ENCODE peak calls at places on chromosome 21, in eight cellular contexts. V is cardiac muscle cell, G is fibroblast of villous mesenchyme, Z is colonic mucosa, N is astrocyte of the spinal cord, L is fibroblast of mammary gland, F is left lung, E is IMR-90. U is an unnamed sample.

GRCh38 chr21:24023402-24023801 is 1583.9 kb downstream of the MRPL39 start:
- DNase-seq in E (peak; percentile 22), V (no peak), L (no peak), G (no peak), Z (no peak), F (no peak), N (peak; percentile 42), U (no peak)

GRCh38 chr21:33897098-33897497 is 18.5 kb downstream of the ATP5PO start:
- DNase-seq in V (no peak), G (no peak), L (no peak), F (no peak), E (no peak), Z (no peak), N (no peak), U (no peak)

GRCh38 chr21:38768385-38769071 is 37.2 kb upstream of the ETS2 start:
- DNase-seq in G (peak; percentile 99), V (peak; percentile 79), E (peak; percentile 100), F (no peak), L (peak; percentile 95), Z (no peak), N (peak; percentile 93), U (no peak)

GRCh38 chr21:45992311-45993209 is 11.0 kb downstream of the COL6A1 start:
- DNase-seq in N (no peak), E (no peak), Z (peak; percentile 16), F (peak; percentile 29), V (no peak), L (peak; percentile 70), G (no peak), U (peak; percentile 13)

GRCh38 chr21:46039891-46040660 is 57.8 kb upstream of the COL6A2 start:
- DNase-seq in N (no peak), E (no peak), Z (no peak), F (no peak), G (no peak), V (no peak), L (no peak), U (no peak)

GRCh38 chr21:41379901-41380300 is 18.1 kb downstream of the MX2 start:
- DNase-seq in N (no peak), L (no peak), E (no peak), Z (no peak), V (no peak), F (peak; percentile 25), G (no peak), U (no peak)

GRCh38 chr21:17733209-17733608 is 85.9 kb downstream of the C21orf91 start:
- DNase-seq in G (no peak), N (no peak), L (no peak), V (no peak), E (no peak), Z (no peak), F (no peak), U (no peak)

GRCh38 chr21:43611598-43612369 is 47.5 kb downstream of the HSF2BP start:
- DNase-seq in F (peak; percentile 51), G (peak; percentile 99), V (peak; percentile 76), N (peak; percentile 82), L (peak; percentile 60), E (peak; percentile 95), Z (peak; percentile 83), U (no peak)

GRCh38 chr21:36743008-36743407 is 44.1 kb downstream of the SIM2 start:
- DNase-seq in F (no peak), G (no peak), Z (no peak), V (no peak), E (no peak), L (no peak), N (no peak), U (no peak)

GRCh38 chr21:33396966-33397365 is 6.2 kb upstream of the IFNGR2 start:
- DNase-seq in Z (no peak), E (peak; percentile 82), N (peak; percentile 86), F (no peak), G (peak; percentile 99), V (peak; percentile 93), L (peak; percentile 88), U (no peak)

GRCh38 chr21:34020005-34020847 is 53.2 kb upstream of the MRPS6 start:
- DNase-seq in Z (no peak), V (no peak), G (no peak), N (no peak), E (no peak), L (no peak), F (no peak), U (no peak)

GRCh38 chr21:33901421-33902288 is 13.9 kb downstream of the ATP5PO start:
- DNase-seq in N (peak; percentile 72), Z (no peak), L (peak; percentile 79), E (peak; percentile 67), F (no peak), V (peak; percentile 84), G (peak; percentile 69), U (no peak)

GRCh38 chr21:26405071-26405470 is 168.0 kb downstream of the CYYR1 start:
- DNase-seq in E (peak; percentile 18), L (no peak), V (peak; percentile 49), G (peak; percentile 28), Z (no peak), N (peak; percentile 51), F (no peak), U (no peak)

DNA sequence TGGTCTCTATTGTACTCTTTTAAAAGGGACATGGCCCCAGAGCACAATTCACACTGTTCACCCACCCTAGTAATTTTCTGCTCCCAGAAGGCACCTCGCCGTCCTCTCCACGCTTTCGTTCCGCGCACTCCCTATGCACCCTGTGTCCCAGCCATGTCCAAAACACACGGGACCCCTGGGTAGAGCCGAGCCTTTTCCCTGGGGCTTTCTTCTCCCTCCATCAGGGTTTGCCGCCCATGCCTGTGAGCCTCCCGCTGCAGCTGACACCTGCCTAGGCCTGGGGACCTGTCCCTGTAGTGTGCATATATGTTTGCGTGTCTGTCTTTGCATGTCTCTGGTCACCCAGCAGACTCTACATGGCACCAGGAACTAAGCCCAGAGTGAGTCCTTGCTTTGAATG is 302.7 kb downstream of the PCP4 start:
- DNase-seq in F (no peak), L (no peak), Z (no peak), N (no peak), V (no peak), G (no peak), E (no peak), U (no peak)
- H3K4me3 ChIP-seq in F (no peak overlapping the region), L (no peak overlapping the region), Z (no peak overlapping the region), N (no peak overlapping the region), V (no peak overlapping the region), G (no peak overlapping the region), E (no peak overlapping the region), U (no peak overlapping the region)

DNA sequence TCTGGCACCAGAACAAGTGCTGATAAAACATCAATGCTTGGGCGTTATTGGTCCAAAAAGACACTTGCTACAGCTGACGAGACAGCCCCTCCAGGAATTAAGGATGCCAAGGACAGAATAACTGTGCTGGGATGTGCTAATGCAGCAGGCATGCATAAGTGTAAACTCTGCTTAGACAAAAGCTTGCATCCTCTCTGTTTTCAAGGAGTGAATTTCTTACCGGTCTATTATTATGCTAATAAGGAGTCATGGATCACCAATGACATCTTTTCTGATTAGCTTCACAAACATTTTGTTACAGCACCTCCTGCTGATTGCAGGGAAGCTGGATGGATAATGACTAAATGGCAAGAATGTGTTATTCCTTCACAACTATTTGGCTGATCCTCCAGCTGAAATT is 402.0 kb downstream of the LTN1 start:
- DNase-seq in F (no peak), G (no peak), V (no peak), Z (no peak), L (no peak), N (no peak), E (no peak), U (no peak)
- TF ChIP-seq CTCF in F (no peak), G (no peak), V (no peak), Z (no peak), L (no peak), N (no peak), E (no peak), U (no peak)

GRCh38 chr21:31599563-31599962 is 59.9 kb upstream of the SOD1 start:
- DNase-seq in F (no peak), G (no peak), L (no peak), V (no peak), N (no peak), E (no peak), Z (no peak), U (no peak)

GRCh38 chr21:31607791-31608190 is 51.7 kb upstream of the SOD1 start:
- DNase-seq in G (no peak), V (no peak), Z (no peak), L (no peak), F (no peak), E (no peak), N (no peak), U (no peak)

GRCh38 chr21:31606081-31606874 is 53.2 kb upstream of the SOD1 start:
- DNase-seq in L (no peak), V (no peak), Z (no peak), E (no peak), N (no peak), G (no peak), F (no peak), U (no peak)

GRCh38 chr21:31609081-31609480 is 50.4 kb upstream of the SOD1 start:
- DNase-seq in E (no peak), V (no peak), N (no peak), L (no peak), Z (no peak), G (no peak), F (no peak), U (no peak)

GRCh38 chr21:31604591-31605190 is 54.8 kb upstream of the SOD1 start:
- DNase-seq in V (peak; percentile 78), G (peak; percentile 60), N (peak; percentile 65), Z (peak; percentile 53), L (peak; percentile 61), E (peak; percentile 54), F (peak; percentile 60), U (peak; percentile 92)
- H3K4me3 ChIP-seq in V (no peak overlapping the region), G (no peak overlapping the region), N (no peak overlapping the region), Z (no peak overlapping the region), L (no peak overlapping the region), E (no peak overlapping the region), F (no peak overlapping the region), U (no peak overlapping the region)

GRCh38 chr21:44838038-44838895 is 20.4 kb upstream of the SUMO3 start:
- DNase-seq in L (no peak), N (no peak), Z (no peak), F (peak; percentile 20), V (no peak), E (no peak), G (no peak), U (no peak)
- TF ChIP-seq CTCF in L (no peak), N (no peak), Z (no peak), F (no peak), V (no peak), E (no peak), G (no peak), U (no peak)

U was measured in lower leg skin.